ENCODE peak calls at places on chromosome 20, in nine cellular contexts. M is EL; P is activated naive CD8-positive, alpha-beta T cell treated with anti-CD3 and anti-CD28 coated beads, Interleukin-2, amount 50 U/mL, for 16 hours; V is LoVo; O is adrenal gland; Y is activated effector memory CD4-positive, alpha-beta T cell treated with anti-CD3 and anti-CD28 coated beads, Interleukin-2, amount 50 U/mL, for 16 hours; K is K562; C is skeletal muscle cell; S is RKO. I is an unnamed sample.

GRCh38 chr20:62120990-62121775 is 1.1 kb upstream of the LSM14B start:
- DNase-seq in M (no peak), P (no peak), V (no peak), O (peak), Y (no peak), K (no peak), C (peak), S (peak), I (no peak)

GRCh38 chr20:47503685-47504084 is 2.0 kb downstream of the NCOA3 start:
- DNase-seq in M (no peak), P (no peak), V (no peak), O (no peak), Y (no peak), K (no peak), C (no peak), S (peak), I (no peak)

GRCh38 chr20:63095718-63096654 is 89.2 kb upstream of the BHLHE23 start:
- DNase-seq in M (no peak), P (no peak), V (peak), O (no peak), Y (peak), K (no peak), C (no peak), S (no peak), I (no peak)

GRCh38 chr20:38221041-38221589 is 39.4 kb downstream of the KIAA1755 start:
- DNase-seq in M (peak), P (peak), V (peak), O (peak), Y (peak), K (peak), C (no peak), S (peak), I (peak)

GRCh38 chr20:51128198-51128597 is 105.3 kb upstream of the KCNG1 start:
- DNase-seq in M (peak), P (no peak), V (no peak), O (no peak), Y (no peak), K (no peak), C (peak), S (peak), I (no peak)

GRCh38 chr20:37297066-37297736 is 7.7 kb downstream of the MANBAL start:
- DNase-seq in M (peak), P (no peak), V (no peak), O (peak), Y (no peak), K (no peak), C (no peak), S (no peak), I (no peak)

GRCh38 chr20:10641467-10641866 is 32.3 kb downstream of the JAG1 start:
- DNase-seq in M (no peak), P (no peak), V (no peak), O (no peak), Y (no peak), K (no peak), C (no peak), S (no peak), I (no peak)

GRCh38 chr20:3631534-3631933 is 31.7 kb downstream of the GFRA4 start:
- DNase-seq in M (no peak), P (no peak), V (no peak), O (no peak), Y (no peak), K (no peak), C (no peak), S (no peak), I (no peak)

GRCh38 chr20:36875702-36876472 is at the start of gene TLDC2:
- DNase-seq in M (no peak), P (no peak), V (peak), O (no peak), Y (no peak), K (no peak), C (no peak), S (no peak), I (no peak)

GRCh38 chr20:555933-556332 is 12.3 kb upstream of the CSNK2A1 start:
- DNase-seq in M (peak), P (no peak), V (no peak), O (peak), Y (no peak), K (peak), C (no peak), S (no peak), I (no peak)

GRCh38 chr20:20824924-20825584 is 112.6 kb upstream of the RALGAPA2 start:
- DNase-seq in M (peak), P (no peak), V (peak), O (peak), Y (peak), K (peak), C (no peak), S (peak), I (peak)

GRCh38 chr20:23082846-23083552 is 3.1 kb downstream of the CD93 start:
- DNase-seq in M (no peak), P (no peak), V (no peak), O (peak), Y (no peak), K (no peak), C (no peak), S (no peak), I (no peak)

GRCh38 chr20:44460795-44461141 is 14.9 kb upstream of the TTPAL start:
- DNase-seq in M (peak), P (no peak), V (peak), O (no peak), Y (no peak), K (peak), C (no peak), S (peak), I (no peak)

GRCh38 chr20:51750037-51750769 is 18.0 kb downstream of the ATP9A start:
- DNase-seq in M (peak), P (no peak), V (peak), O (peak), Y (peak), K (no peak), C (peak), S (peak), I (peak)

GRCh38 chr20:40993794-40994540 is 34.7 kb upstream of the TOP1 start:
- DNase-seq in M (no peak), P (no peak), V (no peak), O (no peak), Y (no peak), K (no peak), C (no peak), S (no peak), I (no peak)

GRCh38 chr20:63739129-63740069 is at the start of gene SLC2A4RG:
- DNase-seq in M (peak), P (no peak), V (peak), O (peak), Y (peak), K (peak), C (peak), S (peak), I (no peak)

GRCh38 chr20:34824026-34824860 is 1.2 kb downstream of the NCOA6 start:
- DNase-seq in M (peak), P (peak), V (peak), O (peak), Y (peak), K (peak), C (peak), S (peak), I (peak)

GRCh38 chr20:51160011-51160410 is 137.1 kb upstream of the KCNG1 start:
- DNase-seq in M (no peak), P (no peak), V (no peak), O (no peak), Y (no peak), K (no peak), C (no peak), S (no peak), I (no peak)

GRCh38 chr20:41329435-41330342 is 10.9 kb upstream of the LPIN3 start:
- DNase-seq in M (peak), P (peak), V (peak), O (peak), Y (peak), K (no peak), C (peak), S (peak), I (peak)

GRCh38 chr20:20456736-20457135 is 88.8 kb downstream of the INSM1 start:
- DNase-seq in M (no peak), P (no peak), V (no peak), O (no peak), Y (no peak), K (no peak), C (no peak), S (no peak), I (no peak)

GRCh38 chr20:49572857-49573256 is 4.9 kb upstream of the PTGIS start:
- DNase-seq in M (no peak), P (no peak), V (no peak), O (no peak), Y (peak), K (no peak), C (no peak), S (no peak), I (no peak)

GRCh38 chr20:10714236-10714975 is 40.6 kb upstream of the JAG1 start:
- DNase-seq in M (peak), P (no peak), V (no peak), O (no peak), Y (no peak), K (no peak), C (no peak), S (no peak), I (no peak)

GRCh38 chr20:20664795-20665194 is 47.6 kb downstream of the RALGAPA2 start:
- DNase-seq in M (no peak), P (no peak), V (peak), O (peak), Y (no peak), K (no peak), C (no peak), S (peak), I (no peak)

GRCh38 chr20:63101781-63102719 is 95.3 kb upstream of the BHLHE23 start:
- DNase-seq in M (peak), P (peak), V (peak), O (peak), Y (peak), K (no peak), C (no peak), S (no peak), I (peak)

GRCh38 chr20:58670659-58671058 is 19.6 kb downstream of the STX16 start:
- DNase-seq in M (no peak), P (no peak), V (no peak), O (no peak), Y (no peak), K (no peak), C (no peak), S (no peak), I (no peak)

GRCh38 chr20:48128436-48128835 is 343.2 kb upstream of the SULF2 start:
- DNase-seq in M (no peak), P (no peak), V (no peak), O (no peak), Y (no peak), K (no peak), C (no peak), S (no peak), I (no peak)

GRCh38 chr20:43840382-43841070 is 74.1 kb upstream of the TOX2 start:
- DNase-seq in M (peak), P (no peak), V (no peak), O (no peak), Y (no peak), K (peak), C (no peak), S (peak), I (peak)

GRCh38 chr20:63574829-63575720 is 1.0 kb upstream of the HELZ2 start:
- DNase-seq in M (peak), P (no peak), V (no peak), O (no peak), Y (no peak), K (no peak), C (no peak), S (no peak), I (no peak)

GRCh38 chr20:37042986-37043972 is 52.5 kb downstream of the RBL1 start:
- DNase-seq in M (no peak), P (no peak), V (no peak), O (no peak), Y (peak), K (no peak), C (no peak), S (no peak), I (no peak)

GRCh38 chr20:19692685-19693119 is 65.4 kb upstream of the RIN2 start:
- DNase-seq in M (peak), P (no peak), V (peak), O (peak), Y (peak), K (peak), C (no peak), S (peak), I (peak)

I was measured in stimulated activated CD4-positive, alpha-beta T cell treated with anti-CD3 and anti-CD28 coated beads, Interleukin-1b, Interleukin-23, amount 100 ng/mL, for 4 hours.